ENCODE peak calls at places on chromosome 22, in ten cellular contexts. Y is iris pigment epithelial cell; C is stimulated activated CD8-positive, alpha-beta memory T cell treated with anti-CD3 and anti-CD28 coated beads, Interleukin-15, amount 100 ng/mL, for 24 hours; I is astrocyte of the cerebellum; H is C1 segment of cervical spinal cord; Z is stimulated activated CD4-positive, alpha-beta T cell treated with anti-CD3 and anti-CD28 coated beads, Interleukin-2, amount 100 ng/mL, for 48 hours; A is EH; P is CD8-positive, alpha-beta T cell; T is tibial nerve; K is Calu3. J is an unnamed sample.

GRCh38 chr22:21866821-21867527 is 471 bp downstream of the MAPK1 start:
- DNase-seq in Y (peak), C (no peak), I (no peak), H (peak), Z (peak), A (peak), P (peak), T (no peak), K (no peak), J (peak)

GRCh38 chr22:45459235-45459634 is 43.4 kb upstream of the FBLN1 start:
- DNase-seq in Y (no peak), C (no peak), I (no peak), H (no peak), Z (no peak), A (no peak), P (no peak), T (no peak), K (no peak), J (no peak)

GRCh38 chr22:38327805-38328204 is 10.6 kb upstream of the CSNK1E start:
- DNase-seq in Y (no peak), C (no peak), I (no peak), H (no peak), Z (no peak), A (peak), P (peak), T (no peak), K (no peak), J (peak)

GRCh38 chr22:31625661-31626426 is 36.2 kb downstream of the PISD start:
- DNase-seq in Y (peak), C (no peak), I (no peak), H (peak), Z (no peak), A (no peak), P (no peak), T (peak), K (no peak), J (peak)

GRCh38 chr22:45996241-45997076 is 19.5 kb upstream of the WNT7B start:
- DNase-seq in Y (peak), C (no peak), I (no peak), H (no peak), Z (no peak), A (peak), P (no peak), T (no peak), K (no peak), J (peak)

GRCh38 chr22:26134654-26135330 is 34.5 kb upstream of the SEZ6L start:
- DNase-seq in Y (no peak), C (no peak), I (no peak), H (no peak), Z (no peak), A (no peak), P (no peak), T (no peak), K (no peak), J (no peak)

GRCh38 chr22:28435271-28435825 is 244.3 kb downstream of the TTC28 start:
- DNase-seq in Y (no peak), C (no peak), I (no peak), H (no peak), Z (no peak), A (no peak), P (no peak), T (no peak), K (peak), J (no peak)

GRCh38 chr22:44357296-44357961 is 44.7 kb upstream of the SHISAL1 start:
- DNase-seq in Y (no peak), C (no peak), I (no peak), H (no peak), Z (no peak), A (no peak), P (no peak), T (no peak), K (no peak), J (no peak)

GRCh38 chr22:49297871-49298721 is 529.6 kb downstream of the BRD1 start:
- DNase-seq in Y (no peak), C (no peak), I (no peak), H (no peak), Z (no peak), A (no peak), P (peak), T (no peak), K (no peak), J (no peak)

GRCh38 chr22:23119492-23120414 is 22.0 kb downstream of the RSPH14 start:
- DNase-seq in Y (no peak), C (no peak), I (no peak), H (no peak), Z (peak), A (no peak), P (peak), T (no peak), K (no peak), J (no peak)

GRCh38 chr22:30033891-30034290 is 46.4 kb upstream of the HORMAD2 start:
- DNase-seq in Y (no peak), C (no peak), I (no peak), H (no peak), Z (no peak), A (no peak), P (no peak), T (no peak), K (no peak), J (no peak)

GRCh38 chr22:32204856-32205722 is at the start of gene RFPL2:
- DNase-seq in Y (peak), C (no peak), I (peak), H (no peak), Z (no peak), A (peak), P (no peak), T (no peak), K (peak), J (peak)

GRCh38 chr22:45263790-45264269 is 20.9 kb upstream of the UPK3A start:
- DNase-seq in Y (peak), C (no peak), I (no peak), H (peak), Z (no peak), A (peak), P (no peak), T (peak), K (peak), J (peak)

GRCh38 chr22:35604671-35605457 is 12.3 kb downstream of the MB start:
- DNase-seq in Y (peak), C (no peak), I (no peak), H (no peak), Z (peak), A (peak), P (no peak), T (no peak), K (peak), J (no peak)

GRCh38 chr22:30444632-30445437 is 19.3 kb downstream of the MTFP1 start:
- DNase-seq in Y (peak), C (no peak), I (no peak), H (peak), Z (peak), A (peak), P (no peak), T (peak), K (peak), J (peak)

GRCh38 chr22:50516891-50517290 is 8.5 kb downstream of the SCO2 start:
- DNase-seq in Y (no peak), C (no peak), I (no peak), H (no peak), Z (no peak), A (no peak), P (no peak), T (no peak), K (no peak), J (no peak)

GRCh38 chr22:17712441-17712840 is 61.8 kb downstream of the BID start:
- DNase-seq in Y (peak), C (no peak), I (no peak), H (no peak), Z (no peak), A (peak), P (no peak), T (no peak), K (no peak), J (peak)

GRCh38 chr22:28855355-28856094 is 27.8 kb upstream of the ZNRF3 start:
- DNase-seq in Y (peak), C (no peak), I (peak), H (peak), Z (peak), A (peak), P (peak), T (peak), K (peak), J (peak)

GRCh38 chr22:26769663-26770062 is 112.3 kb downstream of the MIAT start:
- DNase-seq in Y (no peak), C (no peak), I (no peak), H (no peak), Z (no peak), A (no peak), P (no peak), T (no peak), K (no peak), J (no peak)

GRCh38 chr22:47878460-47878859 is 1116.0 kb downstream of the TBC1D22A start:
- DNase-seq in Y (no peak), C (no peak), I (no peak), H (no peak), Z (no peak), A (no peak), P (no peak), T (no peak), K (no peak), J (no peak)

GRCh38 chr22:31488988-31489617 is 539 bp downstream of the EIF4ENIF1 start:
- DNase-seq in Y (peak), C (peak), I (no peak), H (peak), Z (peak), A (peak), P (peak), T (no peak), K (peak), J (peak)

GRCh38 chr22:30562391-30562790 is 12.1 kb downstream of the GAL3ST1 start:
- DNase-seq in Y (no peak), C (no peak), I (no peak), H (no peak), Z (no peak), A (no peak), P (no peak), T (no peak), K (peak), J (no peak)

GRCh38 chr22:42990131-42990838 is 24.7 kb downstream of the PACSIN2 start:
- DNase-seq in Y (peak), C (no peak), I (no peak), H (no peak), Z (no peak), A (peak), P (no peak), T (no peak), K (peak), J (peak)

GRCh38 chr22:44263547-44263946 is 49.2 kb downstream of the SHISAL1 start:
- DNase-seq in Y (no peak), C (no peak), I (no peak), H (no peak), Z (no peak), A (no peak), P (no peak), T (no peak), K (no peak), J (no peak)

GRCh38 chr22:41575533-41575932 is 14.1 kb downstream of the PMM1 start:
- DNase-seq in Y (no peak), C (no peak), I (no peak), H (no peak), Z (no peak), A (no peak), P (no peak), T (no peak), K (no peak), J (no peak)

GRCh38 chr22:39650996-39651782 is 80.6 kb downstream of the CACNA1I start:
- DNase-seq in Y (no peak), C (no peak), I (no peak), H (no peak), Z (no peak), A (no peak), P (no peak), T (no peak), K (no peak), J (no peak)

GRCh38 chr22:35089139-35089538 is 23.2 kb downstream of the ISX start:
- DNase-seq in Y (no peak), C (no peak), I (no peak), H (no peak), Z (no peak), A (no peak), P (no peak), T (no peak), K (no peak), J (no peak)

GRCh38 chr22:22916215-22916951 is 28.8 kb downstream of the IGLL5 start:
- DNase-seq in Y (no peak), C (no peak), I (no peak), H (no peak), Z (no peak), A (no peak), P (no peak), T (no peak), K (no peak), J (no peak)

GRCh38 chr22:21686193-21686608 is 20.4 kb downstream of the PPIL2 start:
- DNase-seq in Y (no peak), C (no peak), I (no peak), H (no peak), Z (no peak), A (no peak), P (no peak), T (no peak), K (no peak), J (no peak)

GRCh38 chr22:19478466-19479357 is at the start of gene UFD1:
- DNase-seq in Y (peak), C (peak), I (peak), H (peak), Z (peak), A (peak), P (peak), T (peak), K (peak), J (peak)

GRCh38 chr22:44931077-44931540 is 78.7 kb downstream of the PHF21B start:
- DNase-seq in Y (peak), C (no peak), I (no peak), H (peak), Z (no peak), A (peak), P (no peak), T (no peak), K (no peak), J (peak)

GRCh38 chr22:43094085-43094484 is 4.9 kb upstream of the TTLL1 start:
- DNase-seq in Y (no peak), C (no peak), I (no peak), H (no peak), Z (no peak), A (peak), P (no peak), T (no peak), K (peak), J (no peak)

GRCh38 chr22:25478573-25478972 is 85.9 kb upstream of the GRK3 start:
- DNase-seq in Y (no peak), C (no peak), I (no peak), H (no peak), Z (no peak), A (no peak), P (no peak), T (no peak), K (no peak), J (no peak)